ENCODE peak calls at places on chromosomes 2 and 18, in eight cellular contexts. One of them, this sample, is unnamed. For H3K36me3, the result is how much of the 10 kb centered on the place peaks cover.

GRCh38 chr18:35580748-35581534 is 599 bp upstream of the GALNT1 start:
- DNase-seq in PC-3: peak
- DNase-seq in neuronal stem cell: peak
- DNase-seq in esophagus squamous epithelium: peak
- DNase-seq in right lobe of liver: peak
- DNase-seq in osteoblast: peak
- DNase-seq in WERI-Rb-1: peak
- DNase-seq in HCT116: no peak
- DNase-seq in this sample: peak

GRCh38 chr2:234963785-234964615 is 12.2 kb downstream of the SH3BP4 start:
- DNase-seq in esophagus squamous epithelium: no peak
- DNase-seq in HCT116: peak
- DNase-seq in PC-3: peak
- DNase-seq in WERI-Rb-1: no peak
- DNase-seq in right lobe of liver: no peak
- DNase-seq in neuronal stem cell: no peak
- DNase-seq in osteoblast: peak
- DNase-seq in this sample: no peak

GRCh38 chr2:237281900-237282306 is 132.1 kb downstream of the COL6A3 start:
- DNase-seq in WERI-Rb-1: no peak
- DNase-seq in neuronal stem cell: no peak
- DNase-seq in PC-3: peak
- DNase-seq in HCT116: no peak
- DNase-seq in esophagus squamous epithelium: no peak
- DNase-seq in osteoblast: no peak
- DNase-seq in right lobe of liver: no peak
- DNase-seq in this sample: no peak

GRCh38 chr2:58598171-58598570 is 357.0 kb upstream of the FANCL start:
- DNase-seq in esophagus squamous epithelium: no peak
- DNase-seq in WERI-Rb-1: no peak
- DNase-seq in HCT116: no peak
- DNase-seq in right lobe of liver: no peak
- DNase-seq in PC-3: no peak
- DNase-seq in osteoblast: no peak
- DNase-seq in neuronal stem cell: no peak
- DNase-seq in this sample: no peak

GRCh38 chr2:126736133-126736874 is 80.3 kb downstream of the GYPC start:
- DNase-seq in WERI-Rb-1: no peak
- DNase-seq in PC-3: no peak
- DNase-seq in esophagus squamous epithelium: no peak
- DNase-seq in right lobe of liver: no peak
- DNase-seq in HCT116: no peak
- DNase-seq in osteoblast: no peak
- DNase-seq in neuronal stem cell: no peak
- DNase-seq in this sample: no peak

GRCh38 chr2:235373171-235373570 is 120.7 kb upstream of the AGAP1 start:
- DNase-seq in right lobe of liver: no peak
- DNase-seq in PC-3: no peak
- DNase-seq in neuronal stem cell: no peak
- DNase-seq in osteoblast: no peak
- DNase-seq in WERI-Rb-1: no peak
- DNase-seq in esophagus squamous epithelium: no peak
- DNase-seq in HCT116: no peak
- DNase-seq in this sample: no peak

GRCh38 chr18:70464343-70465114 is 175.7 kb downstream of the SOCS6 start:
- DNase-seq in neuronal stem cell: peak
- DNase-seq in HCT116: peak
- DNase-seq in PC-3: peak
- DNase-seq in right lobe of liver: peak
- DNase-seq in esophagus squamous epithelium: no peak
- DNase-seq in WERI-Rb-1: peak
- DNase-seq in osteoblast: peak
- DNase-seq in this sample: peak

GRCh38 chr2:20665261-20666113 is 1.5 kb upstream of the GDF7 start:
- DNase-seq in right lobe of liver: no peak
- DNase-seq in HCT116: no peak
- DNase-seq in WERI-Rb-1: no peak
- DNase-seq in PC-3: no peak
- DNase-seq in neuronal stem cell: no peak
- DNase-seq in osteoblast: peak
- DNase-seq in esophagus squamous epithelium: no peak
- DNase-seq in this sample: no peak

GRCh38 chr2:233247744-233248143 is 3.7 kb upstream of the ATG16L1 start:
- DNase-seq in HCT116: peak
- DNase-seq in neuronal stem cell: no peak
- DNase-seq in right lobe of liver: no peak
- DNase-seq in PC-3: peak
- DNase-seq in WERI-Rb-1: no peak
- DNase-seq in osteoblast: no peak
- DNase-seq in esophagus squamous epithelium: no peak
- DNase-seq in this sample: peak

GRCh38 chr2:168278424-168278888 is 31.1 kb upstream of the STK39 start:
- DNase-seq in esophagus squamous epithelium: no peak
- DNase-seq in neuronal stem cell: no peak
- DNase-seq in HCT116: peak
- DNase-seq in osteoblast: no peak
- DNase-seq in WERI-Rb-1: peak
- DNase-seq in right lobe of liver: no peak
- DNase-seq in PC-3: peak
- DNase-seq in this sample: no peak

GRCh38 chr18:45783097-45784075 is 42.1 kb upstream of the SIGLEC15 start:
- DNase-seq in right lobe of liver: no peak
- DNase-seq in PC-3: no peak
- DNase-seq in HCT116: no peak
- DNase-seq in WERI-Rb-1: no peak
- DNase-seq in osteoblast: no peak
- DNase-seq in esophagus squamous epithelium: no peak
- DNase-seq in neuronal stem cell: no peak
- DNase-seq in this sample: no peak

GRCh38 chr2:39679805-39680204 is 14.1 kb downstream of the TMEM178A start:
- DNase-seq in HCT116: no peak
- DNase-seq in WERI-Rb-1: no peak
- DNase-seq in PC-3: no peak
- DNase-seq in right lobe of liver: no peak
- DNase-seq in esophagus squamous epithelium: no peak
- DNase-seq in osteoblast: no peak
- DNase-seq in neuronal stem cell: no peak
- DNase-seq in this sample: no peak

GRCh38 chr2:121283670-121284245 is 1.2 kb downstream of the TFCP2L1 start:
- DNase-seq in neuronal stem cell: no peak
- DNase-seq in osteoblast: peak
- DNase-seq in esophagus squamous epithelium: no peak
- DNase-seq in PC-3: peak
- DNase-seq in right lobe of liver: no peak
- DNase-seq in WERI-Rb-1: peak
- DNase-seq in HCT116: no peak
- DNase-seq in this sample: no peak

GRCh38 chr18:79498662-79499061 is 102.9 kb downstream of the NFATC1 start:
- DNase-seq in PC-3: no peak
- DNase-seq in HCT116: no peak
- DNase-seq in neuronal stem cell: no peak
- DNase-seq in esophagus squamous epithelium: no peak
- DNase-seq in osteoblast: no peak
- DNase-seq in WERI-Rb-1: no peak
- DNase-seq in right lobe of liver: no peak
- DNase-seq in this sample: no peak

GRCh38 chr2:140117371-140117770 is 1337.2 kb upstream of the NXPH2 start:
- DNase-seq in PC-3: no peak
- DNase-seq in neuronal stem cell: no peak
- DNase-seq in HCT116: no peak
- DNase-seq in WERI-Rb-1: no peak
- DNase-seq in osteoblast: no peak
- DNase-seq in right lobe of liver: no peak
- DNase-seq in esophagus squamous epithelium: no peak
- DNase-seq in this sample: no peak

GRCh38 chr18:31040982-31041345 is 1.6 kb downstream of the DSC3 start:
- DNase-seq in WERI-Rb-1: no peak
- DNase-seq in osteoblast: peak
- DNase-seq in HCT116: no peak
- DNase-seq in esophagus squamous epithelium: no peak
- DNase-seq in right lobe of liver: no peak
- DNase-seq in PC-3: peak
- DNase-seq in neuronal stem cell: peak
- DNase-seq in this sample: no peak

GRCh38 chr2:160666019-160666676 is 172.5 kb upstream of the RBMS1 start:
- DNase-seq in HCT116: peak
- DNase-seq in esophagus squamous epithelium: no peak
- DNase-seq in PC-3: peak
- DNase-seq in neuronal stem cell: no peak
- DNase-seq in WERI-Rb-1: no peak
- DNase-seq in right lobe of liver: no peak
- DNase-seq in osteoblast: peak
- DNase-seq in this sample: no peak

GRCh38 chr2:123077101-123077500 is 948.0 kb upstream of the CNTNAP5 start:
- DNase-seq in WERI-Rb-1: peak
- DNase-seq in osteoblast: no peak
- DNase-seq in right lobe of liver: no peak
- DNase-seq in PC-3: no peak
- DNase-seq in esophagus squamous epithelium: no peak
- DNase-seq in HCT116: no peak
- DNase-seq in neuronal stem cell: no peak
- DNase-seq in this sample: no peak

GRCh38 chr2:84919885-84920580 is 14.6 kb downstream of the TMSB10 start:
- DNase-seq in WERI-Rb-1: no peak
- DNase-seq in neuronal stem cell: no peak
- DNase-seq in right lobe of liver: peak
- DNase-seq in PC-3: peak
- DNase-seq in osteoblast: peak
- DNase-seq in esophagus squamous epithelium: no peak
- DNase-seq in HCT116: peak
- DNase-seq in this sample: peak

GRCh38 chr18:24052053-24052452 is 37.5 kb downstream of the TTC39C start:
- DNase-seq in esophagus squamous epithelium: no peak
- DNase-seq in PC-3: peak
- DNase-seq in WERI-Rb-1: no peak
- DNase-seq in neuronal stem cell: no peak
- DNase-seq in right lobe of liver: peak
- DNase-seq in HCT116: no peak
- DNase-seq in osteoblast: no peak
- DNase-seq in this sample: no peak

GRCh38 chr2:191311627-191312026 is 66.4 kb downstream of the MYO1B start:
- DNase-seq in PC-3: peak
- DNase-seq in WERI-Rb-1: no peak
- DNase-seq in neuronal stem cell: no peak
- DNase-seq in esophagus squamous epithelium: no peak
- DNase-seq in right lobe of liver: no peak
- DNase-seq in osteoblast: peak
- DNase-seq in HCT116: peak
- DNase-seq in this sample: no peak

GRCh38 chr2:208172125-208172524 is 8.7 kb upstream of the CRYGA start:
- DNase-seq in osteoblast: peak
- DNase-seq in right lobe of liver: no peak
- DNase-seq in esophagus squamous epithelium: no peak
- DNase-seq in neuronal stem cell: no peak
- DNase-seq in PC-3: no peak
- DNase-seq in WERI-Rb-1: no peak
- DNase-seq in HCT116: no peak
- DNase-seq in this sample: no peak

GRCh38 chr2:10331702-10332401 is 29.1 kb downstream of the HPCAL1 start:
- DNase-seq in right lobe of liver: no peak
- DNase-seq in esophagus squamous epithelium: no peak
- DNase-seq in neuronal stem cell: no peak
- DNase-seq in HCT116: no peak
- DNase-seq in WERI-Rb-1: no peak
- DNase-seq in osteoblast: no peak
- DNase-seq in PC-3: no peak
- DNase-seq in this sample: peak

GRCh38 chr18:22604390-22604985 is 186.8 kb upstream of the CTAGE1 start:
- DNase-seq in HCT116: no peak
- DNase-seq in osteoblast: peak
- DNase-seq in esophagus squamous epithelium: no peak
- DNase-seq in neuronal stem cell: no peak
- DNase-seq in WERI-Rb-1: no peak
- DNase-seq in PC-3: no peak
- DNase-seq in right lobe of liver: peak
- DNase-seq in this sample: no peak
- H3K4me3 ChIP-seq in HCT116: no peak
- H3K4me3 ChIP-seq in osteoblast: no peak
- H3K4me3 ChIP-seq in esophagus squamous epithelium: peak
- H3K4me3 ChIP-seq in neuronal stem cell: no peak
- H3K4me3 ChIP-seq in WERI-Rb-1: no peak
- H3K4me3 ChIP-seq in PC-3: no peak
- H3K4me3 ChIP-seq in right lobe of liver: peak
- H3K4me3 ChIP-seq in this sample: no peak

GRCh38 chr18:396571-396970 is 103.9 kb downstream of the COLEC12 start:
- DNase-seq in PC-3: no peak
- DNase-seq in WERI-Rb-1: no peak
- DNase-seq in neuronal stem cell: no peak
- DNase-seq in right lobe of liver: no peak
- DNase-seq in HCT116: no peak
- DNase-seq in osteoblast: no peak
- DNase-seq in esophagus squamous epithelium: no peak
- DNase-seq in this sample: no peak
- H3K27ac ChIP-seq in PC-3: no peak
- H3K27ac ChIP-seq in WERI-Rb-1: no peak
- H3K27ac ChIP-seq in neuronal stem cell: no peak
- H3K27ac ChIP-seq in right lobe of liver: no peak
- H3K27ac ChIP-seq in HCT116: no peak
- H3K27ac ChIP-seq in osteoblast: peak
- H3K27ac ChIP-seq in esophagus squamous epithelium: no peak
- H3K27ac ChIP-seq in this sample: no peak

GRCh38 chr18:69455120-69455519 is 54.4 kb downstream of the DOK6 start:
- DNase-seq in esophagus squamous epithelium: no peak
- DNase-seq in right lobe of liver: no peak
- DNase-seq in WERI-Rb-1: no peak
- DNase-seq in HCT116: no peak
- DNase-seq in neuronal stem cell: no peak
- DNase-seq in PC-3: no peak
- DNase-seq in osteoblast: no peak
- DNase-seq in this sample: no peak
- H3K36me3 ChIP-seq in esophagus squamous epithelium: under half
- H3K36me3 ChIP-seq in right lobe of liver: under half
- H3K36me3 ChIP-seq in WERI-Rb-1: under half
- H3K36me3 ChIP-seq in HCT116: under half
- H3K36me3 ChIP-seq in neuronal stem cell: under half
- H3K36me3 ChIP-seq in PC-3: under half
- H3K36me3 ChIP-seq in osteoblast: under half
- H3K36me3 ChIP-seq in this sample: under half

DNA sequence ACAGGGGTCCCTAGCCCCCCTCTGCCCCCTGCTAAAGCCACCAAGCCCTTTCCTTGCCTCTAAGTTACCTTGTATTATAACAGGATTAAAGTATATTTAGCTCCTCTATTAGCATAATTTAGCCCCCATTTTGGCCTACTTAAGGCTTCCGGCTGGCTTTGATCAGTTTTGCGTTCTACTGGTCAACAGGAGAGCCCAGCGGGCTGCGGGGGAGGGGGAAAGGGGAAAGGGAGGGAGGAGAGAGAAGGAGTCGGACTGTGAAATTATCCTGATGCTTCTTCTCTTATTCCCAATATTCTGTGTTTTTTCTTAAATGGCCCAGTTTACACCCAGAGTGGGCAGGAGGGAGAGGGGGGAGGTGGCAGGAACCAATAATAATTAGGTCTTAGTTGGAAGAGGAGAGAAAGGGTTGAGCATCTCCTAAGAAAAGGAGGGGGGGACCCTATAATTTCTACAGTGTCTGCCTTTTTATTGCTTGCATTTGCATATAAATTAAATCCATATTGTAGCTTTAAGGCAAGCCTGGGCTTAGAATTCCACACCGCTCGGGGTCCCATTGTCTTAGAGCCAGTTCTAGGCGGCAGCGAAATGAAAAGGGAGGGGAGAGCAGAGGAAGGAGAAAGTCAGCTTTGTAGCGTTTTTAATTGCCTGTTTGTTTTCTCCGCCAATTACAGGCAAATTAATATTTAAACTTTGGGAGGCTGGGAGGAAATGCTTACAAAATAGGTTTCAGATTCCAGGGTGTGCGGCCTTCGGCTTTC is 39.6 kb downstream of the EN1 start:
- DNase-seq in right lobe of liver: no peak
- DNase-seq in esophagus squamous epithelium: no peak
- DNase-seq in osteoblast: no peak
- DNase-seq in PC-3: no peak
- DNase-seq in HCT116: no peak
- DNase-seq in neuronal stem cell: peak
- DNase-seq in WERI-Rb-1: no peak
- DNase-seq in this sample: no peak
- H3K4me3 ChIP-seq in right lobe of liver: peak
- H3K4me3 ChIP-seq in esophagus squamous epithelium: peak
- H3K4me3 ChIP-seq in osteoblast: no peak
- H3K4me3 ChIP-seq in PC-3: no peak
- H3K4me3 ChIP-seq in HCT116: no peak
- H3K4me3 ChIP-seq in neuronal stem cell: no peak
- H3K4me3 ChIP-seq in WERI-Rb-1: no peak
- H3K4me3 ChIP-seq in this sample: no peak

This sample was measured in naive thymus-derived CD4-positive, alpha-beta T cell.